ENCODE peak calls at places on chromosomes 13 and 19, in ten cellular contexts. One of them, this sample, is unnamed.

GRCh38 chr13:83878691-83879410 is 3.4 kb downstream of the SLITRK1 start:
- DNase-seq in ovary: no peak
- DNase-seq in pancreas: no peak
- DNase-seq in thyroid gland: no peak
- DNase-seq in PC-3: no peak
- DNase-seq in aorta: peak; percentile 50
- DNase-seq in CD4-positive, alpha-beta memory T cell: no peak
- DNase-seq in psoas muscle: no peak
- DNase-seq in stomach: no peak
- DNase-seq in CD8-positive, alpha-beta T cell: no peak
- DNase-seq in this sample: no peak

GRCh38 chr19:31223805-31224534 is 125.3 kb downstream of the TSHZ3 start:
- DNase-seq in ovary: no peak
- DNase-seq in pancreas: no peak
- DNase-seq in thyroid gland: no peak
- DNase-seq in PC-3: no peak
- DNase-seq in aorta: no peak
- DNase-seq in CD4-positive, alpha-beta memory T cell: no peak
- DNase-seq in psoas muscle: no peak
- DNase-seq in stomach: no peak
- DNase-seq in CD8-positive, alpha-beta T cell: no peak
- DNase-seq in this sample: no peak

GRCh38 chr19:52962394-52963228 is at the start of gene ZNF816:
- DNase-seq in ovary: peak; percentile 98
- DNase-seq in pancreas: peak; percentile 97
- DNase-seq in thyroid gland: peak; percentile 99
- DNase-seq in PC-3: peak; percentile 97
- DNase-seq in aorta: peak; percentile 100
- DNase-seq in CD4-positive, alpha-beta memory T cell: peak; percentile 97
- DNase-seq in psoas muscle: peak; percentile 98
- DNase-seq in stomach: peak; percentile 100
- DNase-seq in CD8-positive, alpha-beta T cell: peak; percentile 99
- DNase-seq in this sample: peak; percentile 82

GRCh38 chr19:52270266-52270885 is 989 bp downstream of the ZNF766 start:
- DNase-seq in ovary: no peak
- DNase-seq in pancreas: no peak
- DNase-seq in thyroid gland: no peak
- DNase-seq in PC-3: no peak
- DNase-seq in aorta: no peak
- DNase-seq in CD4-positive, alpha-beta memory T cell: no peak
- DNase-seq in psoas muscle: no peak
- DNase-seq in stomach: no peak
- DNase-seq in CD8-positive, alpha-beta T cell: no peak
- DNase-seq in this sample: no peak

GRCh38 chr19:45527731-45528130 is 20.5 kb downstream of the VASP start:
- DNase-seq in ovary: no peak
- DNase-seq in pancreas: no peak
- DNase-seq in thyroid gland: no peak
- DNase-seq in PC-3: no peak
- DNase-seq in aorta: no peak
- DNase-seq in CD4-positive, alpha-beta memory T cell: no peak
- DNase-seq in psoas muscle: no peak
- DNase-seq in stomach: no peak
- DNase-seq in CD8-positive, alpha-beta T cell: no peak
- DNase-seq in this sample: no peak

GRCh38 chr13:41648314-41648935 is 191.1 kb downstream of the RGCC start:
- DNase-seq in ovary: no peak
- DNase-seq in pancreas: no peak
- DNase-seq in thyroid gland: no peak
- DNase-seq in PC-3: peak; percentile 85
- DNase-seq in aorta: no peak
- DNase-seq in CD4-positive, alpha-beta memory T cell: no peak
- DNase-seq in psoas muscle: no peak
- DNase-seq in stomach: no peak
- DNase-seq in CD8-positive, alpha-beta T cell: no peak
- DNase-seq in this sample: no peak

GRCh38 chr19:17652627-17653026 is 35.5 kb downstream of the UNC13A start:
- DNase-seq in ovary: no peak
- DNase-seq in pancreas: no peak
- DNase-seq in thyroid gland: no peak
- DNase-seq in PC-3: no peak
- DNase-seq in aorta: no peak
- DNase-seq in CD4-positive, alpha-beta memory T cell: no peak
- DNase-seq in psoas muscle: no peak
- DNase-seq in stomach: no peak
- DNase-seq in CD8-positive, alpha-beta T cell: no peak
- DNase-seq in this sample: no peak

GRCh38 chr13:84810781-84811180 is 928.5 kb upstream of the SLITRK1 start:
- DNase-seq in ovary: no peak
- DNase-seq in pancreas: no peak
- DNase-seq in thyroid gland: no peak
- DNase-seq in PC-3: no peak
- DNase-seq in aorta: no peak
- DNase-seq in CD4-positive, alpha-beta memory T cell: no peak
- DNase-seq in psoas muscle: no peak
- DNase-seq in stomach: no peak
- DNase-seq in CD8-positive, alpha-beta T cell: no peak
- DNase-seq in this sample: no peak

GRCh38 chr13:23512762-23513395 is 57.3 kb upstream of the TNFRSF19 start:
- DNase-seq in ovary: no peak
- DNase-seq in pancreas: no peak
- DNase-seq in thyroid gland: no peak
- DNase-seq in PC-3: peak; percentile 15
- DNase-seq in aorta: no peak
- DNase-seq in CD4-positive, alpha-beta memory T cell: no peak
- DNase-seq in psoas muscle: no peak
- DNase-seq in stomach: no peak
- DNase-seq in CD8-positive, alpha-beta T cell: no peak
- DNase-seq in this sample: no peak

GRCh38 chr13:39401091-39401647 is 201.8 kb downstream of the LHFPL6 start:
- DNase-seq in ovary: no peak
- DNase-seq in pancreas: no peak
- DNase-seq in thyroid gland: no peak
- DNase-seq in PC-3: no peak
- DNase-seq in aorta: no peak
- DNase-seq in CD4-positive, alpha-beta memory T cell: no peak
- DNase-seq in psoas muscle: no peak
- DNase-seq in stomach: no peak
- DNase-seq in CD8-positive, alpha-beta T cell: no peak
- DNase-seq in this sample: no peak

GRCh38 chr19:51342631-51343569 is 961 bp upstream of the VSIG10L start:
- DNase-seq in ovary: no peak
- DNase-seq in pancreas: no peak
- DNase-seq in thyroid gland: no peak
- DNase-seq in PC-3: no peak
- DNase-seq in aorta: no peak
- DNase-seq in CD4-positive, alpha-beta memory T cell: no peak
- DNase-seq in psoas muscle: no peak
- DNase-seq in stomach: no peak
- DNase-seq in CD8-positive, alpha-beta T cell: no peak
- DNase-seq in this sample: no peak

GRCh38 chr19:9013988-9014387 is 3.8 kb upstream of the MUC16 start:
- DNase-seq in ovary: no peak
- DNase-seq in pancreas: no peak
- DNase-seq in thyroid gland: no peak
- DNase-seq in PC-3: no peak
- DNase-seq in aorta: no peak
- DNase-seq in CD4-positive, alpha-beta memory T cell: no peak
- DNase-seq in psoas muscle: no peak
- DNase-seq in stomach: no peak
- DNase-seq in CD8-positive, alpha-beta T cell: no peak
- DNase-seq in this sample: no peak

GRCh38 chr19:16626796-16627193 is 1.2 kb downstream of the MED26 start:
- DNase-seq in ovary: no peak
- DNase-seq in pancreas: no peak
- DNase-seq in thyroid gland: no peak
- DNase-seq in PC-3: no peak
- DNase-seq in aorta: no peak
- DNase-seq in CD4-positive, alpha-beta memory T cell: peak; percentile 16
- DNase-seq in psoas muscle: no peak
- DNase-seq in stomach: no peak
- DNase-seq in CD8-positive, alpha-beta T cell: no peak
- DNase-seq in this sample: no peak

GRCh38 chr13:58191754-58192153 is 560.2 kb downstream of the PCDH17 start:
- DNase-seq in ovary: no peak
- DNase-seq in pancreas: no peak
- DNase-seq in thyroid gland: no peak
- DNase-seq in PC-3: no peak
- DNase-seq in aorta: no peak
- DNase-seq in CD4-positive, alpha-beta memory T cell: no peak
- DNase-seq in psoas muscle: no peak
- DNase-seq in stomach: no peak
- DNase-seq in CD8-positive, alpha-beta T cell: no peak
- DNase-seq in this sample: no peak

GRCh38 chr13:20801704-20802103 is 27.9 kb upstream of the EEF1AKMT1 start:
- DNase-seq in ovary: no peak
- DNase-seq in pancreas: no peak
- DNase-seq in thyroid gland: no peak
- DNase-seq in PC-3: no peak
- DNase-seq in aorta: no peak
- DNase-seq in CD4-positive, alpha-beta memory T cell: no peak
- DNase-seq in psoas muscle: no peak
- DNase-seq in stomach: no peak
- DNase-seq in CD8-positive, alpha-beta T cell: no peak
- DNase-seq in this sample: no peak

DNA sequence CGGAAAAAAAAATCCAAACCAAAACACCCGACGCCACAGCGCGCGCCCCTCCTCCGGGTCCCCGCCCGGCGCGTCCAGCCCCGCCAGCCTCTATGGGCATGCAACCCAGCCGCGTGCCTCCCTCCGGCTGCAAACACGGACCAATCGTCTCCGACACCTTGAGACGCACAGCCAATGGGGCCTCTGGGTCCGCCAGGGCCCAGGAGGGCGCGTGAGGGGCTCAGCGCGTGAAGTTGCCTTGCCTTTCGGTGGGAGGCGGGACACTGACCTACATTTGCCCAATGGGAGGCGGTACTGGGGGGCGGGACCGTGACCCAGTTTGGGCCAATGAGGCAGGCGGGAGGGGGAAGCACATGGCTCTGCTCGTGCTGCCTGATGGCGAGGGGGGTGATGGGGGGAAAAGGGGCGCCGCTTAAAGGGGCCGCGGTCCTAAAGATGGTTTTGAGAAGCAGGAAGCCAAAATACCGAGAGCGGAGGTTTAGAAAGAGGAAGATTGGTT is 319 bp upstream of the DBP start:
- DNase-seq in ovary: peak; percentile 100
- DNase-seq in pancreas: peak; percentile 100
- DNase-seq in thyroid gland: peak; percentile 100
- DNase-seq in PC-3: peak; percentile 96
- DNase-seq in aorta: peak; percentile 99
- DNase-seq in CD4-positive, alpha-beta memory T cell: peak; percentile 99
- DNase-seq in psoas muscle: peak; percentile 99
- DNase-seq in stomach: peak; percentile 99
- DNase-seq in CD8-positive, alpha-beta T cell: peak; percentile 100
- DNase-seq in this sample: peak; percentile 97
- H3K4me1 ChIP-seq in ovary: peaks cover 13% of the 10 kb centered on the region
- H3K4me1 ChIP-seq in pancreas: peaks cover 24% of the 10 kb centered on the region
- H3K4me1 ChIP-seq in thyroid gland: peaks cover 44% of the 10 kb centered on the region
- H3K4me1 ChIP-seq in PC-3: peaks cover 24% of the 10 kb centered on the region
- H3K4me1 ChIP-seq in aorta: no peaks in the 10 kb centered on the region
- H3K4me1 ChIP-seq in CD4-positive, alpha-beta memory T cell: peaks cover 44% of the 10 kb centered on the region
- H3K4me1 ChIP-seq in psoas muscle: peaks cover 32% of the 10 kb centered on the region
- H3K4me1 ChIP-seq in stomach: peaks cover 66% of the 10 kb centered on the region
- H3K4me1 ChIP-seq in CD8-positive, alpha-beta T cell: peaks cover 42% of the 10 kb centered on the region
- H3K4me1 ChIP-seq in this sample: peaks cover 13% of the 10 kb centered on the region

DNA sequence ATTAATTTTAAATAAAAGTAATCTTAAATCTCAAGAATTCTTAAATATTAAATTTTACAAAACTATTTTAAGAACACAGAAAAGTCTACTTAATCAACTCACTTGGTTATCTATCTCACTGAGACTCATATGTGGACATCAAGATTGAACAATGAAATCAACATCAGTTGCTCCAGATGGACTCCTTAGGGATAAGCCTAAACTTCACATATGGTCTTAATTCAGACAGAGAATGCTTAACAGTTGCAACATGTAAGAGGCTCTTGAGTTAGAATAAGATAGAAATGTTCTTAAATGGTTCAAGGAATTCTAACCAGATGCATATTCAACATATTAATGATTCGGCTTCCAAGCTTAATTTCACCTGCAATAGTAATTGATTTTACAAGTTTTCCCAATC is 1730.9 kb downstream of the PCDH9 start:
- DNase-seq in ovary: no peak
- DNase-seq in pancreas: no peak
- DNase-seq in thyroid gland: no peak
- DNase-seq in PC-3: no peak
- DNase-seq in aorta: no peak
- DNase-seq in CD4-positive, alpha-beta memory T cell: no peak
- DNase-seq in psoas muscle: no peak
- DNase-seq in stomach: no peak
- DNase-seq in CD8-positive, alpha-beta T cell: no peak
- DNase-seq in this sample: no peak
- H3K4me1 ChIP-seq in ovary: no peaks in the 10 kb centered on the region
- H3K4me1 ChIP-seq in pancreas: no peaks in the 10 kb centered on the region
- H3K4me1 ChIP-seq in thyroid gland: no peaks in the 10 kb centered on the region
- H3K4me1 ChIP-seq in PC-3: peaks cover 13% of the 10 kb centered on the region
- H3K4me1 ChIP-seq in aorta: no peaks in the 10 kb centered on the region
- H3K4me1 ChIP-seq in CD4-positive, alpha-beta memory T cell: no peaks in the 10 kb centered on the region
- H3K4me1 ChIP-seq in psoas muscle: no peaks in the 10 kb centered on the region
- H3K4me1 ChIP-seq in stomach: no peaks in the 10 kb centered on the region
- H3K4me1 ChIP-seq in CD8-positive, alpha-beta T cell: no peaks in the 10 kb centered on the region
- H3K4me1 ChIP-seq in this sample: no peaks in the 10 kb centered on the region

GRCh38 chr19:10767726-10768125 is 49.8 kb downstream of the DNM2 start:
- DNase-seq in ovary: no peak
- DNase-seq in pancreas: no peak
- DNase-seq in thyroid gland: no peak
- DNase-seq in PC-3: no peak
- DNase-seq in aorta: no peak
- DNase-seq in CD4-positive, alpha-beta memory T cell: no peak
- DNase-seq in psoas muscle: no peak
- DNase-seq in stomach: no peak
- DNase-seq in CD8-positive, alpha-beta T cell: no peak
- DNase-seq in this sample: no peak
- H3K4me1 ChIP-seq in ovary: peaks cover 26% of the 10 kb centered on the region
- H3K4me1 ChIP-seq in pancreas: peaks cover 64% of the 10 kb centered on the region
- H3K4me1 ChIP-seq in thyroid gland: peaks cover 70% of the 10 kb centered on the region
- H3K4me1 ChIP-seq in PC-3: peaks cover 11% of the 10 kb centered on the region
- H3K4me1 ChIP-seq in aorta: no peaks in the 10 kb centered on the region
- H3K4me1 ChIP-seq in CD4-positive, alpha-beta memory T cell: peaks cover 58% of the 10 kb centered on the region
- H3K4me1 ChIP-seq in psoas muscle: peaks cover 49% of the 10 kb centered on the region
- H3K4me1 ChIP-seq in stomach: peaks cover 84% of the 10 kb centered on the region
- H3K4me1 ChIP-seq in CD8-positive, alpha-beta T cell: peaks cover 20% of the 10 kb centered on the region
- H3K4me1 ChIP-seq in this sample: no peaks in the 10 kb centered on the region

GRCh38 chr19:10403137-10404021 is at the start of gene CDC37:
- DNase-seq in ovary: peak; percentile 96
- DNase-seq in pancreas: peak; percentile 94
- DNase-seq in thyroid gland: peak; percentile 95
- DNase-seq in PC-3: peak; percentile 99
- DNase-seq in aorta: peak; percentile 99
- DNase-seq in CD4-positive, alpha-beta memory T cell: peak; percentile 97
- DNase-seq in psoas muscle: peak; percentile 96
- DNase-seq in stomach: peak; percentile 99
- DNase-seq in CD8-positive, alpha-beta T cell: peak; percentile 98
- DNase-seq in this sample: no peak
- H3K4me1 ChIP-seq in ovary: peaks cover 14% of the 10 kb centered on the region
- H3K4me1 ChIP-seq in pancreas: peaks cover 27% of the 10 kb centered on the region
- H3K4me1 ChIP-seq in thyroid gland: peaks cover 35% of the 10 kb centered on the region
- H3K4me1 ChIP-seq in PC-3: peaks cover 21% of the 10 kb centered on the region
- H3K4me1 ChIP-seq in aorta: no peaks in the 10 kb centered on the region
- H3K4me1 ChIP-seq in CD4-positive, alpha-beta memory T cell: peaks cover 75% of the 10 kb centered on the region
- H3K4me1 ChIP-seq in psoas muscle: peaks cover 47% of the 10 kb centered on the region
- H3K4me1 ChIP-seq in stomach: peaks cover 59% of the 10 kb centered on the region
- H3K4me1 ChIP-seq in CD8-positive, alpha-beta T cell: peaks cover 73% of the 10 kb centered on the region
- H3K4me1 ChIP-seq in this sample: peaks cover 1% of the 10 kb centered on the region